ENCODE peak calls at places on chromosome 3, in six cellular contexts. S, M, A, K, P and E are unnamed samples.

GRCh38 chr3:160193644-160194192 is 31.5 kb upstream of the C3orf80 start:
- DNase-seq in P (no peak), S (no peak), K (no peak), A (no peak), M (no peak), E (no peak)

GRCh38 chr3:101039285-101039684 is 46.1 kb upstream of the ABI3BP start:
- DNase-seq in A (no peak), P (no peak), M (peak; percentile 28), S (no peak), K (no peak), E (no peak)

GRCh38 chr3:119662604-119663377 is 2.4 kb upstream of the POPDC2 start:
- DNase-seq in M (no peak), A (peak; percentile 73), K (no peak), P (no peak), S (no peak), E (no peak)

GRCh38 chr3:70264122-70264780 is 48.2 kb downstream of the MDFIC2 start:
- DNase-seq in M (no peak), S (no peak), P (no peak), A (peak; percentile 31), K (no peak), E (no peak)

GRCh38 chr3:18556503-18556902 is 131.4 kb upstream of the SATB1 start:
- DNase-seq in P (no peak), S (no peak), K (no peak), M (peak; percentile 46), A (peak; percentile 5), E (no peak)

GRCh38 chr3:189572249-189572648 is 58.9 kb upstream of the TP63 start:
- DNase-seq in K (no peak), A (peak; percentile 34), P (no peak), M (peak; percentile 89), S (no peak), E (no peak)

GRCh38 chr3:42746455-42747450 is 26.3 kb downstream of the CCDC13 start:
- DNase-seq in M (no peak), K (no peak), S (no peak), A (no peak), P (peak; percentile 84), E (no peak)

GRCh38 chr3:193910886-193911738 is 224.8 kb upstream of the HES1 start:
- DNase-seq in P (no peak), S (no peak), A (no peak), M (no peak), K (no peak), E (no peak)

GRCh38 chr3:39052613-39053012 is 797 bp downstream of the WDR48 start:
- DNase-seq in M (no peak), K (no peak), S (no peak), A (peak; percentile 4), P (no peak), E (no peak)

GRCh38 chr3:41710646-41711388 is 251.1 kb downstream of the ULK4 start:
- DNase-seq in P (no peak), A (peak; percentile 83), M (peak; percentile 33), K (peak; percentile 17), S (no peak), E (no peak)

GRCh38 chr3:132659370-132660055 is at the start of gene ACAD11:
- DNase-seq in K (peak; percentile 61), A (peak; percentile 70), P (peak; percentile 89), M (peak; percentile 71), S (peak; percentile 75), E (peak; percentile 46)

GRCh38 chr3:98233468-98233867 is 30.6 kb upstream of the OR5H6 start:
- DNase-seq in S (no peak), A (no peak), P (no peak), M (no peak), K (no peak), E (no peak)

GRCh38 chr3:98232489-98232888 is 31.6 kb upstream of the OR5H6 start:
- DNase-seq in P (no peak), S (no peak), K (no peak), A (no peak), M (no peak), E (no peak)
- TF ChIP-seq CTCF in P (no peak), S (no peak), K (no peak), A (no peak), M (no peak), E (no peak)

GRCh38 chr3:147975165-147975564 is 566.0 kb downstream of the ZIC1 start:
- DNase-seq in S (no peak), M (no peak), A (no peak), K (no peak), P (no peak), E (no peak)
- TF ChIP-seq CTCF in S (no peak), M (no peak), A (no peak), K (no peak), P (no peak), E (no peak)

GRCh38 chr3:172201990-172202318 is 162.6 kb downstream of the FNDC3B start:
- DNase-seq in S (no peak), A (peak; percentile 84), K (no peak), M (peak; percentile 42), P (no peak), E (no peak)
- TF ChIP-seq CTCF in S (no peak), A (peak; percentile 7), K (no peak), M (peak; percentile 5), P (no peak), E (no peak)

DNA sequence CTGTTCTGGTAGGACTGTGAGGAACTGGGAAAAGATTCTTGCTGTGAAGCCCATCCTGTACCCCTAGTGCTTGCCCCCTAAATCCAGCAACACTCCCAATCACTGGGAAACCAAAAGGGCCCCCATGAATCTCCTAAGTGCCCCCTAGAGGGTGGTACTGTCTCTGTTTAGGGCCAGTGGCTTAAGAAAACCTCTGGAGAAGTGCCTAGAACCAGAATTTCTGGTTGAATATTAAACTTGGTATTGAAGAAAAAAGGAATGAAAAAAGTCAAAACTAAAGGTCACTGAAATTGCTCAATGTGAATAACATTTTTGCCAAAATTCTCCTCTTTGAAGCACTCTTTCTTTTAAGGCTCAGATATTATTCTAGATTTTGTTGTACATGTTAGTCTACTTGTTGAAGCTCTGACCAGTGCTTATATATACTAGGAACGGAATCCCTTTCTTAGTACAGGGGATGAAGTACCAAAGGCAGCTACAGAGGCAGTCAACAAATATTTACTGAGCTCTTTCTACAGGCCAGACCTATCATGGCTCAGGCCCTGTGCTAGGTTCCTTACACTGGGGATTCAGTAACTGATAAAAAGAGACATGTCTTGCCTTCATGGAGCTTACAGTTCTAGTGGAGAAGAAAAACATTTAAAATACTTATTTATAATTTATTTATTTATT is 138.8 kb downstream of the MYLK start:
- DNase-seq in S (no peak), K (no peak), P (no peak), A (peak; percentile 51), M (no peak), E (no peak)
- TF ChIP-seq CTCF in S (no peak), K (no peak), P (no peak), A (peak; percentile 40), M (peak; percentile 31), E (no peak)

DNA sequence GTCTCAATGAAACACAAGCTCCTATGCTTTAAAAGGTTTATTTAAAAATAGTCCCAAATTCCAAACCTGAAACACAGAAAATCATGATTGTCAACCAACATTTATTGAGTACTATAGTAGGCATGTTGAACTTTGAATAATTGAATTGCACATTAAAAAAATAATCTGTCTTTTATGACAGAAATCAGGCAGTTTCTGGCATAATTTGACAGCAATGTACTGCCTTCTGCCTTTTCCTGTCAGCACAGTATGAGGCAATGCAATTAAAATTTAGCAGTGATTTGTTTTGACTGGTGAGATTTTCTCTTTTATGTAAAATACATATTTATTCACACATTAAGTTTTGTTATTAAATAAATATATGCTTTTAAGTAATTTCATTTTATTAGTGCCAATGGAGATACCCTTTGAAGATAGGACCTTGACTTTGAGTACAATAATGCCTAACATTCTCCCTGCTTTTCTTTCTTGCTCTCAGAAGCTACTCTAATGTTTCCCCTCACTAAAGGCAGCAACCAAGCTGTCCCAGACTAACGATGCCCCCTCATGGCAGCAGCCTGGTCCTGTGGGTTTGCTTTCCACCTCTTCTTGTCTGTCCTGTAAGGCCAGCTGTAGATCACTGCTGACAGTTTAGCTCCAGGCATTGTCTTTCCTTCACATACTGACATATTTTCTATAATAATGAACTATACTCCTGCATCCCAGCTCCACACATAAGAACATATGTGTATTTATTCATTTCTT is 346.7 kb downstream of the IL20RB start:
- DNase-seq in M (no peak), A (no peak), S (no peak), P (no peak), K (peak; percentile 54), E (no peak)
- TF ChIP-seq CTCF in M (no peak), A (no peak), S (no peak), P (no peak), K (no peak), E (no peak)

GRCh38 chr3:127632035-127632434 is 3.0 kb downstream of the PODXL2 start:
- DNase-seq in M (no peak), K (no peak), P (no peak), A (no peak), S (no peak), E (no peak)
- TF ChIP-seq CTCF in M (no peak), K (no peak), P (no peak), A (no peak), S (no peak), E (no peak)

GRCh38 chr3:182686033-182686886 is 107.0 kb upstream of the ATP11B start:
- DNase-seq in S (no peak), K (no peak), M (no peak), P (no peak), A (no peak), E (no peak)

GRCh38 chr3:182682263-182683229 is 110.8 kb upstream of the ATP11B start:
- DNase-seq in A (peak; percentile 19), K (peak; percentile 85), S (peak; percentile 22), P (no peak), M (peak; percentile 20), E (no peak)

DNA sequence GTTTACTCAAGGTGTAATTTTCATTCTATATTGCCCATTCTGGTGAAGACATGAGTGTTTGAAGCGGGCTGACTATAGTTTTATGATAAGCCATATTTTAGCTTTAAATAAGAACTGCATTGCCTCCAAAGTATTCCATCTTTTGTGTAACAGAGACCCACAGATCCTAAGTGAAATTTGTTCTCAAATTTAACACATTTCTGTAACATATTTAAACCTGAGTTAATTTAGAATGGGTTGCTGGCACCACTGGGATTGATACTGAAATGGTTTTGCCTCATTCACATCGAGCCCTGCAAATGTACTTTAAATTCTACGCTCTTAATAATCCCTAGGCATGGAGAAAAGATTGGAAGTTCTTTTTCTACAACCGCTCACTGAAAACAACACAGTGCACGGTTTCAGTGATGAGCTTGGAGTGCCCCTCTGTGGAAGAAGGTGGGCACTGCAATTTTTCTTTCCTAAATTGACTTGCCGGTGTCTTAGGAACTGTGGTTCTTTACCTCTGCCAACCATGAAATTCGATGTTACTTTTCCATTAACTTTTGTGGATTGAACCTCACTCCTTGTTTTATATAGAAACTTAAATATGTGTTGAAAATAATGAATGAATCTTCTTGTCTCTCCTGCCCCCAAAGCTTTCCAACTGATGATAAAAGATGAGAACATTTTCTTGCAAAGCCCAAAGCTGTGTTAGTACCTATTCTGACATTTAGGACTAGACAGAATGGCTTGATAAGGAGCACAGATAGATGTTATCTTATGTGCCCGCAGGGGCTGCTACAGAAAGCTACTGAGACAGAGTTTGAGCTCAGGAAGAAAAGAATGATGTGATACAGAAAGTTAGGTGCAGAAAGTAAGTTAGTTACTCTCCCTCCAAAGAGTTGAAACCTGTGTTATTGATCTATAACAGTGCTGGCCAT is 109.7 kb upstream of the ATP11B start:
- DNase-seq in A (peak; percentile 74), M (peak; percentile 72), P (no peak), S (peak; percentile 24), K (peak; percentile 69), E (no peak)
- TF ChIP-seq CTCF in A (peak; percentile 98), M (peak; percentile 92), P (peak; percentile 41), S (peak; percentile 90), K (peak; percentile 79), E (peak; percentile 87)

GRCh38 chr3:157159037-157159761 is 748 bp downstream of the CCNL1 start:
- DNase-seq in P (peak; percentile 82), S (peak; percentile 71), A (peak; percentile 37), K (peak; percentile 65), M (peak; percentile 81), E (peak; percentile 73)
- TF ChIP-seq CTCF in P (no peak), S (peak; percentile 15), A (peak; percentile 15), K (no peak), M (peak; percentile 19), E (no peak)